ENCODE peak calls at places on chromosomes 4 and X, in seven cellular contexts. One of them, this sample, is unnamed.

GRCh38 chr4:972651-973424 is 531 bp downstream of the DGKQ start:
- DNase-seq in uterus: peak
- DNase-seq in endothelial cell: no peak
- DNase-seq in fibroblast of pulmonary artery: peak
- DNase-seq in SK-N-DZ: no peak
- DNase-seq in NT2/D1: no peak
- DNase-seq in DMS79: no peak
- DNase-seq in this sample: no peak

GRCh38 chrX:138771042-138771441 is 59.5 kb upstream of the FGF13 start:
- DNase-seq in DMS79: no peak
- DNase-seq in fibroblast of pulmonary artery: no peak
- DNase-seq in endothelial cell: no peak
- DNase-seq in SK-N-DZ: no peak
- DNase-seq in NT2/D1: no peak
- DNase-seq in uterus: no peak
- DNase-seq in this sample: no peak

GRCh38 chr4:88706574-88706973 is 8.9 kb upstream of the NAP1L5 start:
- DNase-seq in endothelial cell: peak
- DNase-seq in DMS79: no peak
- DNase-seq in fibroblast of pulmonary artery: peak
- DNase-seq in SK-N-DZ: peak
- DNase-seq in uterus: peak
- DNase-seq in NT2/D1: peak
- DNase-seq in this sample: no peak

GRCh38 chrX:48966796-48967579 is 4.7 kb downstream of the KCND1 start:
- DNase-seq in endothelial cell: no peak
- DNase-seq in fibroblast of pulmonary artery: peak
- DNase-seq in DMS79: no peak
- DNase-seq in SK-N-DZ: no peak
- DNase-seq in uterus: no peak
- DNase-seq in NT2/D1: no peak
- DNase-seq in this sample: no peak

GRCh38 chr4:3387943-3388348 is 53.8 kb upstream of the HGFAC start:
- DNase-seq in endothelial cell: no peak
- DNase-seq in SK-N-DZ: no peak
- DNase-seq in DMS79: no peak
- DNase-seq in NT2/D1: no peak
- DNase-seq in uterus: peak
- DNase-seq in fibroblast of pulmonary artery: peak
- DNase-seq in this sample: no peak

GRCh38 chrX:77493677-77494553 is 46.7 kb downstream of the FGF16 start:
- DNase-seq in DMS79: no peak
- DNase-seq in uterus: no peak
- DNase-seq in SK-N-DZ: peak
- DNase-seq in NT2/D1: peak
- DNase-seq in endothelial cell: no peak
- DNase-seq in fibroblast of pulmonary artery: peak
- DNase-seq in this sample: no peak

GRCh38 chr4:11436673-11437072 is 8.0 kb upstream of the HS3ST1 start:
- DNase-seq in endothelial cell: no peak
- DNase-seq in SK-N-DZ: no peak
- DNase-seq in NT2/D1: no peak
- DNase-seq in fibroblast of pulmonary artery: no peak
- DNase-seq in DMS79: no peak
- DNase-seq in uterus: no peak
- DNase-seq in this sample: no peak

GRCh38 chrX:20542072-20542471 is 275.4 kb upstream of the RPS6KA3 start:
- DNase-seq in SK-N-DZ: no peak
- DNase-seq in uterus: no peak
- DNase-seq in endothelial cell: no peak
- DNase-seq in DMS79: no peak
- DNase-seq in fibroblast of pulmonary artery: no peak
- DNase-seq in NT2/D1: no peak
- DNase-seq in this sample: no peak

GRCh38 chrX:130106071-130106470 is 4.2 kb downstream of the ELF4 start:
- DNase-seq in DMS79: no peak
- DNase-seq in SK-N-DZ: no peak
- DNase-seq in NT2/D1: no peak
- DNase-seq in uterus: no peak
- DNase-seq in fibroblast of pulmonary artery: no peak
- DNase-seq in endothelial cell: no peak
- DNase-seq in this sample: no peak

GRCh38 chr4:174157106-174157607 is 126.3 kb downstream of the FBXO8 start:
- DNase-seq in DMS79: no peak
- DNase-seq in uterus: no peak
- DNase-seq in NT2/D1: no peak
- DNase-seq in SK-N-DZ: no peak
- DNase-seq in endothelial cell: no peak
- DNase-seq in fibroblast of pulmonary artery: peak
- DNase-seq in this sample: no peak

GRCh38 chr4:7050481-7051143 is 7.4 kb downstream of the TADA2B start:
- DNase-seq in NT2/D1: no peak
- DNase-seq in fibroblast of pulmonary artery: no peak
- DNase-seq in SK-N-DZ: no peak
- DNase-seq in uterus: peak
- DNase-seq in endothelial cell: no peak
- DNase-seq in DMS79: no peak
- DNase-seq in this sample: no peak

GRCh38 chr4:152795891-152796290 is 16.1 kb downstream of the ARFIP1 start:
- DNase-seq in fibroblast of pulmonary artery: no peak
- DNase-seq in uterus: no peak
- DNase-seq in NT2/D1: no peak
- DNase-seq in DMS79: no peak
- DNase-seq in SK-N-DZ: no peak
- DNase-seq in endothelial cell: no peak
- DNase-seq in this sample: no peak

GRCh38 chr4:82809614-82810013 is 11.0 kb upstream of the SCD5 start:
- DNase-seq in fibroblast of pulmonary artery: no peak
- DNase-seq in uterus: no peak
- DNase-seq in NT2/D1: no peak
- DNase-seq in endothelial cell: no peak
- DNase-seq in SK-N-DZ: no peak
- DNase-seq in DMS79: no peak
- DNase-seq in this sample: no peak

GRCh38 chrX:121671649-121672048 is 624.2 kb downstream of the GLUD2 start:
- DNase-seq in DMS79: no peak
- DNase-seq in fibroblast of pulmonary artery: no peak
- DNase-seq in SK-N-DZ: no peak
- DNase-seq in uterus: no peak
- DNase-seq in endothelial cell: no peak
- DNase-seq in NT2/D1: no peak
- DNase-seq in this sample: no peak

GRCh38 chr4:176400816-176401461 is 81.2 kb downstream of the SPCS3 start:
- DNase-seq in uterus: no peak
- DNase-seq in NT2/D1: no peak
- DNase-seq in fibroblast of pulmonary artery: peak
- DNase-seq in DMS79: no peak
- DNase-seq in SK-N-DZ: no peak
- DNase-seq in endothelial cell: no peak
- DNase-seq in this sample: no peak

GRCh38 chr4:149371021-149371420 is 444.6 kb downstream of the IQCM start:
- DNase-seq in NT2/D1: peak
- DNase-seq in endothelial cell: no peak
- DNase-seq in SK-N-DZ: peak
- DNase-seq in fibroblast of pulmonary artery: peak
- DNase-seq in uterus: no peak
- DNase-seq in DMS79: no peak
- DNase-seq in this sample: no peak

GRCh38 chr4:154807042-154807630 is 26.1 kb downstream of the RBM46 start:
- DNase-seq in endothelial cell: no peak
- DNase-seq in NT2/D1: no peak
- DNase-seq in uterus: no peak
- DNase-seq in fibroblast of pulmonary artery: peak
- DNase-seq in SK-N-DZ: peak
- DNase-seq in DMS79: no peak
- DNase-seq in this sample: no peak

GRCh38 chr4:48509543-48509942 is 19.5 kb downstream of the ZAR1 start:
- DNase-seq in endothelial cell: no peak
- DNase-seq in uterus: no peak
- DNase-seq in NT2/D1: no peak
- DNase-seq in SK-N-DZ: no peak
- DNase-seq in fibroblast of pulmonary artery: no peak
- DNase-seq in DMS79: no peak
- DNase-seq in this sample: no peak

GRCh38 chr4:55947912-55948725 is 626 bp upstream of the CEP135 start:
- DNase-seq in SK-N-DZ: no peak
- DNase-seq in uterus: no peak
- DNase-seq in NT2/D1: no peak
- DNase-seq in DMS79: no peak
- DNase-seq in endothelial cell: peak
- DNase-seq in fibroblast of pulmonary artery: peak
- DNase-seq in this sample: no peak

GRCh38 chr4:53015681-53016080 is 153.6 kb downstream of the RASL11B start:
- DNase-seq in fibroblast of pulmonary artery: peak
- DNase-seq in endothelial cell: peak
- DNase-seq in NT2/D1: peak
- DNase-seq in DMS79: no peak
- DNase-seq in uterus: peak
- DNase-seq in SK-N-DZ: peak
- DNase-seq in this sample: no peak

GRCh38 chr4:7186516-7187296 is 5.6 kb upstream of the SORCS2 start:
- DNase-seq in NT2/D1: no peak
- DNase-seq in endothelial cell: no peak
- DNase-seq in fibroblast of pulmonary artery: no peak
- DNase-seq in DMS79: no peak
- DNase-seq in SK-N-DZ: no peak
- DNase-seq in uterus: peak
- DNase-seq in this sample: no peak

GRCh38 chr4:8366601-8367000 is 73.9 kb downstream of the ACOX3 start:
- DNase-seq in endothelial cell: no peak
- DNase-seq in uterus: no peak
- DNase-seq in fibroblast of pulmonary artery: no peak
- DNase-seq in DMS79: no peak
- DNase-seq in SK-N-DZ: no peak
- DNase-seq in NT2/D1: no peak
- DNase-seq in this sample: no peak

GRCh38 chrX:118254611-118255010 is 91.3 kb upstream of the WDR44 start:
- DNase-seq in NT2/D1: peak
- DNase-seq in uterus: peak
- DNase-seq in SK-N-DZ: peak
- DNase-seq in fibroblast of pulmonary artery: peak
- DNase-seq in DMS79: no peak
- DNase-seq in endothelial cell: peak
- DNase-seq in this sample: peak

GRCh38 chr4:18593297-18594002 is 571.9 kb upstream of the LCORL start:
- DNase-seq in fibroblast of pulmonary artery: peak
- DNase-seq in DMS79: no peak
- DNase-seq in SK-N-DZ: peak
- DNase-seq in NT2/D1: peak
- DNase-seq in endothelial cell: peak
- DNase-seq in uterus: peak
- DNase-seq in this sample: peak

GRCh38 chr4:47926667-47927258 is 12.4 kb upstream of the NFXL1 start:
- DNase-seq in fibroblast of pulmonary artery: peak
- DNase-seq in uterus: peak
- DNase-seq in SK-N-DZ: peak
- DNase-seq in endothelial cell: peak
- DNase-seq in NT2/D1: no peak
- DNase-seq in DMS79: no peak
- DNase-seq in this sample: no peak

GRCh38 chr4:185128272-185129119 is 14.6 kb upstream of the SLC25A4 start:
- DNase-seq in NT2/D1: no peak
- DNase-seq in fibroblast of pulmonary artery: peak
- DNase-seq in DMS79: no peak
- DNase-seq in endothelial cell: peak
- DNase-seq in uterus: peak
- DNase-seq in SK-N-DZ: peak
- DNase-seq in this sample: no peak

GRCh38 chr4:40594261-40595178 is 35.1 kb downstream of the RBM47 start:
- DNase-seq in endothelial cell: no peak
- DNase-seq in uterus: no peak
- DNase-seq in fibroblast of pulmonary artery: peak
- DNase-seq in SK-N-DZ: no peak
- DNase-seq in DMS79: no peak
- DNase-seq in NT2/D1: no peak
- DNase-seq in this sample: no peak

GRCh38 chr4:18342847-18343246 is 321.3 kb upstream of the LCORL start:
- DNase-seq in NT2/D1: no peak
- DNase-seq in fibroblast of pulmonary artery: no peak
- DNase-seq in DMS79: no peak
- DNase-seq in endothelial cell: no peak
- DNase-seq in uterus: no peak
- DNase-seq in SK-N-DZ: no peak
- DNase-seq in this sample: no peak

GRCh38 chrX:72305286-72306084 is at the start of gene CITED1:
- DNase-seq in SK-N-DZ: no peak
- DNase-seq in uterus: no peak
- DNase-seq in NT2/D1: no peak
- DNase-seq in DMS79: no peak
- DNase-seq in fibroblast of pulmonary artery: no peak
- DNase-seq in endothelial cell: no peak
- DNase-seq in this sample: no peak

GRCh38 chr4:86778169-86778568 is 71.0 kb downstream of the SLC10A6 start:
- DNase-seq in NT2/D1: no peak
- DNase-seq in fibroblast of pulmonary artery: no peak
- DNase-seq in SK-N-DZ: no peak
- DNase-seq in uterus: no peak
- DNase-seq in DMS79: no peak
- DNase-seq in endothelial cell: no peak
- DNase-seq in this sample: no peak

GRCh38 chrX:69674891-69675290 is 59.0 kb downstream of the EDA start:
- DNase-seq in NT2/D1: no peak
- DNase-seq in DMS79: no peak
- DNase-seq in SK-N-DZ: no peak
- DNase-seq in fibroblast of pulmonary artery: no peak
- DNase-seq in uterus: no peak
- DNase-seq in endothelial cell: no peak
- DNase-seq in this sample: no peak

GRCh38 chr4:5711479-5712184 is 631 bp downstream of the EVC start:
- DNase-seq in DMS79: no peak
- DNase-seq in endothelial cell: peak
- DNase-seq in NT2/D1: no peak
- DNase-seq in uterus: peak
- DNase-seq in fibroblast of pulmonary artery: peak
- DNase-seq in SK-N-DZ: no peak
- DNase-seq in this sample: no peak

GRCh38 chr4:145679991-145680455 is at the start of gene C4orf51:
- DNase-seq in SK-N-DZ: no peak
- DNase-seq in endothelial cell: no peak
- DNase-seq in uterus: no peak
- DNase-seq in fibroblast of pulmonary artery: peak
- DNase-seq in NT2/D1: no peak
- DNase-seq in DMS79: peak
- DNase-seq in this sample: no peak

GRCh38 chr4:136900706-136901105 is 631.6 kb downstream of the PCDH18 start:
- DNase-seq in endothelial cell: no peak
- DNase-seq in NT2/D1: no peak
- DNase-seq in SK-N-DZ: no peak
- DNase-seq in uterus: no peak
- DNase-seq in DMS79: no peak
- DNase-seq in fibroblast of pulmonary artery: peak
- DNase-seq in this sample: peak

GRCh38 chr4:98081961-98082360 is 61.3 kb downstream of the STPG2 start:
- DNase-seq in endothelial cell: no peak
- DNase-seq in NT2/D1: no peak
- DNase-seq in uterus: no peak
- DNase-seq in fibroblast of pulmonary artery: no peak
- DNase-seq in SK-N-DZ: no peak
- DNase-seq in DMS79: no peak
- DNase-seq in this sample: no peak

GRCh38 chrX:124045109-124045508 is 83.6 kb downstream of the STAG2 start:
- DNase-seq in uterus: no peak
- DNase-seq in endothelial cell: no peak
- DNase-seq in DMS79: no peak
- DNase-seq in NT2/D1: no peak
- DNase-seq in fibroblast of pulmonary artery: peak
- DNase-seq in SK-N-DZ: no peak
- DNase-seq in this sample: no peak

GRCh38 chrX:132023896-132024386 is 839 bp downstream of the STK26 start:
- DNase-seq in SK-N-DZ: no peak
- DNase-seq in uterus: peak
- DNase-seq in fibroblast of pulmonary artery: no peak
- DNase-seq in endothelial cell: no peak
- DNase-seq in NT2/D1: no peak
- DNase-seq in DMS79: no peak
- DNase-seq in this sample: no peak

GRCh38 chr4:77201343-77201742 is 44.3 kb downstream of the CCNG2 start:
- DNase-seq in uterus: no peak
- DNase-seq in NT2/D1: no peak
- DNase-seq in DMS79: no peak
- DNase-seq in SK-N-DZ: no peak
- DNase-seq in fibroblast of pulmonary artery: no peak
- DNase-seq in endothelial cell: no peak
- DNase-seq in this sample: no peak